ENCODE peak calls at places on chromosomes 1 and 21, in four cellular contexts. F is HCT116, M is K562, Z is HepG2. N is an unnamed sample.

GRCh38 chr1:2554621-2555387 is 1.4 kb upstream of the TNFRSF14 start:
- DNase-seq in F (no peak), M (peak; percentile 54), Z (no peak), N (no peak)

GRCh38 chr1:246597340-246597739 is 31.1 kb downstream of the CNST start:
- DNase-seq in F (no peak), M (no peak), Z (peak; percentile 18), N (no peak)

GRCh38 chr1:242477944-242478343 is 46.6 kb downstream of the PLD5 start:
- DNase-seq in F (no peak), M (no peak), Z (no peak), N (no peak)

GRCh38 chr21:32114434-32115063 is 164.3 kb downstream of the MIS18A start:
- DNase-seq in F (no peak), M (no peak), Z (no peak), N (no peak)

GRCh38 chr1:42164551-42165420 is at the start of gene GUCA2A:
- DNase-seq in F (no peak), M (no peak), Z (no peak), N (no peak)

GRCh38 chr1:153882296-153882912 is 40.4 kb downstream of the GATAD2B start:
- DNase-seq in F (no peak), M (no peak), Z (no peak), N (no peak)

GRCh38 chr1:168121314-168122029 is 15.3 kb downstream of the GPR161 start:
- DNase-seq in F (no peak), M (no peak), Z (no peak), N (no peak)

GRCh38 chr1:10514490-10515235 is 39.9 kb downstream of the PEX14 start:
- DNase-seq in F (peak; percentile 29), M (peak; percentile 65), Z (peak; percentile 47), N (peak; percentile 67)

GRCh38 chr1:185567006-185567405 is 167.2 kb upstream of the HMCN1 start:
- DNase-seq in F (peak; percentile 13), M (peak; percentile 11), Z (no peak), N (no peak)

GRCh38 chr1:98205291-98206017 is 284.6 kb upstream of the DPYD start:
- DNase-seq in F (no peak), M (no peak), Z (no peak), N (no peak)

GRCh38 chr21:16420086-16420724 is 690.4 kb downstream of the USP25 start:
- DNase-seq in F (no peak), M (no peak), Z (peak; percentile 9), N (no peak)

GRCh38 chr1:94955767-94956632 is 29.1 kb upstream of the CNN3 start:
- DNase-seq in F (no peak), M (no peak), Z (peak; percentile 59), N (no peak)

GRCh38 chr1:119286587-119287181 is 81.9 kb upstream of the HAO2 start:
- DNase-seq in F (peak; percentile 31), M (peak; percentile 66), Z (peak; percentile 73), N (no peak)

GRCh38 chr1:236213534-236213933 is 68.2 kb downstream of the ERO1B start:
- DNase-seq in F (no peak), M (no peak), Z (no peak), N (no peak)

GRCh38 chr1:48603222-48603621 is 131.2 kb upstream of the SPATA6 start:
- DNase-seq in F (no peak), M (no peak), Z (no peak), N (no peak)

GRCh38 chr1:58249729-58250586 is 296.6 kb downstream of the OMA1 start:
- DNase-seq in F (no peak), M (peak; percentile 12), Z (peak; percentile 20), N (no peak)

GRCh38 chr21:43608225-43608624 is 51.1 kb downstream of the HSF2BP start:
- DNase-seq in F (no peak), M (no peak), Z (no peak), N (no peak)

GRCh38 chr1:223175032-223175431 is 32.0 kb upstream of the TLR5 start:
- DNase-seq in F (peak; percentile 15), M (peak; percentile 61), Z (no peak), N (no peak)

GRCh38 chr1:164611754-164612642 is 53.0 kb downstream of the PBX1 start:
- DNase-seq in F (peak; percentile 71), M (no peak), Z (peak; percentile 90), N (no peak)

GRCh38 chr1:25701030-25701785 is 84.6 kb downstream of the MAN1C1 start:
- DNase-seq in F (no peak), M (no peak), Z (no peak), N (no peak)

GRCh38 chr1:235513495-235514366 is 9.5 kb upstream of the B3GALNT2 start:
- DNase-seq in F (peak; percentile 59), M (peak; percentile 86), Z (peak; percentile 69), N (no peak)

GRCh38 chr1:168234846-168235547 is 9.2 kb downstream of the SFT2D2 start:
- DNase-seq in F (peak; percentile 31), M (peak; percentile 77), Z (peak; percentile 56), N (peak; percentile 24)

DNA sequence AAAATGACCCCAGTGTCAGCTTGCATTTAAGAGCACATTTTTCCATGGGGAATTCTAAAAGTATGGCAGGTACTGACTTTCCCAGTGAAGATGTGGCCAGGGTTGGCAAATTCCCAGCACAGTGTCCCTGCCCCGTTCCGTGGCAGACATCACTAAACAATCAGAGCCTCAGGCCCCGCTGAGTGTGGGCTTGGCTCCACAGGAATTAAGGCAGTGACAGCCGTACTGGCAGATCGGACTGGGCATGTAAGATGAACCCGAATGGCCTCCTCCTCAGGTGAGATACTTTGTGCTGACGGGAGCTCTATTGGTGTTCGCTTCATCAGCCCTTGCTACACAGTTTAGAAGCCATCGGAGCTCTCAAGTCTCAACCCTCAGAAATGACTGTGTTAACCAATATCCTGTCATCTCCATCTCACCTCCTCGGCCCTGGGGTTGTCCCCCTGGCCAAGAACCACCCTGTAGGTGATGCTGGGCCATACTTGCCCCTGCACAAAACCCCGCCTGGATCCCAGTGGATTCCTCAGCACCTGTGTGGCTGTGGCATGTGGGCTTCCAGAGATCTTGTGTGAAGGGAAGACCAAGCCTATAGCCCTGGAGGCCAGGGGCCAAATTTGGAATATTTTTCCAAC is 29.0 kb upstream of the ABCG1 start:
- DNase-seq in F (no peak), M (no peak), Z (no peak), N (no peak)
- TF ChIP-seq TCF7L2 in F (no peak), M (no peak), Z (no peak), N (no peak)

GRCh38 chr1:36238433-36238832 is 14.2 kb downstream of the THRAP3 start:
- DNase-seq in F (no peak), M (no peak), Z (no peak), N (no peak)
- H3K4me1 ChIP-seq in F (no peaks in the 10 kb centered on the region), M (peaks cover 6% of the 10 kb centered on the region), Z (peaks cover 96% of the 10 kb centered on the region), N (no peaks in the 10 kb centered on the region)

DNA sequence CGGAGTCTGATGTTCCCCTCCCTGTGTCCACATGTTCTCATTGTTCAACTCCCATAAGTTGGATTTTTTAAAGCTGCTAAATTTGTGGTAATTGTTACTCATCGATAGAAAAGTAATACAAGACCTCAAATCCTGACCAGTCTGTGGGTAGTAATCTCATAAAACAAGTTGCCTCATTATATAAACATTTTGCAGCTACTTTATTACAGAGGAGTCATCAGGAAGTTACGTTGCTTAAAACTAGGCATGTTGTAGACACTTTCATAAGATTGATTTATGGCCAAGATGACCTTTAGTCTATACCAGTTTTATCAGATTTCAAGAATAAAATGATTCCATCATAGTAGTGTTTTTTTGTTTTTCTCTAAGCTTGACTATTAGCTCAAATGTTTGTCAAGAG is 208.8 kb downstream of the GIPC2 start:
- DNase-seq in F (no peak), M (no peak), Z (no peak), N (no peak)
- TF ChIP-seq TCF7L2 in F (no peak), M (no peak), Z (no peak), N (no peak)

GRCh38 chr1:23601104-23601967 is 42.0 kb upstream of the ID3 start:
- DNase-seq in F (no peak), M (no peak), Z (no peak), N (no peak)

GRCh38 chr1:23601968-23602876 is 42.9 kb upstream of the ID3 start:
- DNase-seq in F (no peak), M (no peak), Z (no peak), N (no peak)

GRCh38 chr1:23598424-23598823 is 39.1 kb upstream of the ID3 start:
- DNase-seq in F (no peak), M (no peak), Z (peak; percentile 33), N (no peak)

GRCh38 chr1:23599125-23599524 is 39.8 kb upstream of the ID3 start:
- DNase-seq in F (no peak), M (no peak), Z (no peak), N (no peak)

DNA sequence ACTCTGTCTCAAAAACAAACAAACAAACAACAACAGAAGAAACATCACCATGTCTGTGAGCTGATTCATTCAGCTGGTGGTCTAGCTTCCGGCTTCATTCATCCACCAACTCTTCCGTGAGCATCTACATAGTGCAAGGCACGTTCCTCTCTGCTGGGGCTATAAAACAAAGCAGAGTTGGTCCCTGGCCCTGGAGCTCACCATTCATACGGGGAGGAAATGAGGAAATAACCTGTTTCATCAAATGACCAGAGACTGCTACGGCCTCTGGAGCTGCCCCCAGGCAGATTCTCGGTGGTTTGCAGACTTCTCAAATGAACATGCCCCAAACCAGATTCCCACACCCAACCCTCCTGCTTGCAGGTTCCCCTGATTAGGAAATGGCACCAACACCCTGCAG is 41.0 kb upstream of the ID3 start:
- DNase-seq in F (no peak), M (no peak), Z (no peak), N (no peak)
- H3K4me1 ChIP-seq in F (no peaks in the 10 kb centered on the region), M (peaks cover 14% of the 10 kb centered on the region), Z (peaks cover 55% of the 10 kb centered on the region), N (peaks cover 14% of the 10 kb centered on the region)

DNA sequence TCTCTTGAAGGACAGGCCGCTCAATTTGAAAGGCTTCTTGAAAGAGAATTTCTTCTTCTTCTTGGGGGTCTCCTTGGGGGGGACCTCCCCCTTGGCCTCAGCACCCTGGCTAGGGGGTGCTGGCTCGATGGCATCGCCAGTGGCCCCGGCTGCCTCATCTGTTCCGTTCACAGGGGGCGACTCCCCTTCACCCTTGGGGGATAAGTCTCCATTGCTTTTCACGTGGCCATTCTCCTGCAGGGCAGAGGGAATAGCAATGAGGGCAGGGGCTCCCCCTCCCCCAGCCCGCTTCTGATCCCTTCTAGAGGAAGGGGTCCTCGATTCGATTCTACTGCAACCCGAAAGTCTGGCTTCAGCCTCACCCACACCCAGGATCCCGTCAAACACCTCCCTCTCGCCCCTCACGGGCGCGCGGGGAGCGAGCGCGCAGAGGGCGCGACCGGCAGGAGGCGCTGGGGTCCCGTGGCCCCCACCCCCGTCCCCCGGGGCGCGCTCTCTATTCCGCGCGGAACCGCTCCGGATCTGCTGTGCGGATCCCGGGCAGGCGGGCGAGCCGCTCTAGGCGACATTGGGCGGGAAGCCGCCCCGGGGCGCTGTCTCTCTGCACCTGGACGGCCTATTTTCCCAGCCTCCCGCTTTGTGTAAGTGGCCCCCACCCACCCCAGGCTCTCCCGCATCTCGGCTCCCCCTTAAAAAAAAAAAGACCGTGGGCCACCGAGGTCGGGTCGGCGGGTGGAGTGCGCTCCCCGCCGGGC is 992 bp downstream of the MARCKSL1 start:
- DNase-seq in F (no peak), M (peak; percentile 83), Z (no peak), N (no peak)
- TF ChIP-seq TCF7L2 in F (no peak), M (no peak), Z (no peak), N (no peak)

DNA sequence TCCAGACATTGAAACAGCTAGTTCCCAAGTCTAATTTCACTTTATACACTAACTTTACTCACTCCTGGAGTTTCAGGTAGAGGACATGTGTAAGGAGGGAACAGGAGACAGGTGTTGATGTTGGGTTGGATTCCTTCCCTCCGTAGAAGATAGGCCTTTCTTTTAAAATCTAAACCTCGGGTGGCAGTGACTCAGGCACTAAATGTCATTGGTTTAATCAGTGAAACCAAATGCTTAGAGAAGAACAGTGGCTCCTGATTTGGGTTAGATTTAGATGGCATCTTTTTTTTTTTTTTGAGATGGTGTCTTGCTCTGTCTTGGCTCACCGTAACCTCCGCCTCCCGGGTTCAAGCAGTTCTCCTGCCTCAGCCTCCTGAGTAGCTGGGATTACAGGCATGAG is 7.2 kb downstream of the CAP1 start:
- DNase-seq in F (no peak), M (no peak), Z (no peak), N (no peak)
- H3K4me1 ChIP-seq in F (peaks cover 1% of the 10 kb centered on the region), M (peaks cover 18% of the 10 kb centered on the region), Z (peaks cover 33% of the 10 kb centered on the region), N (no peaks in the 10 kb centered on the region)

N was measured in Panc1.